ENCODE peak calls at places on chromosomes 6 and 20, in seven cellular contexts. One of them, this sample, is unnamed. For H3K27me3, the result is how much of the 10 kb centered on the place peaks cover.

GRCh38 chr20:63969851-63970713 is at the start of gene ZNF512B:
- DNase-seq in lung: peak
- DNase-seq in SK-N-SH: peak
- DNase-seq in heart right ventricle: peak
- DNase-seq in aorta: peak
- DNase-seq in right lobe of liver: peak
- DNase-seq in Peyer's patch: peak
- DNase-seq in this sample: peak

GRCh38 chr6:14117158-14118090 is at the start of gene CD83:
- DNase-seq in right lobe of liver: peak
- DNase-seq in SK-N-SH: peak
- DNase-seq in aorta: peak
- DNase-seq in heart right ventricle: peak
- DNase-seq in lung: peak
- DNase-seq in Peyer's patch: peak
- DNase-seq in this sample: peak

GRCh38 chr6:56314683-56315523 is 67.5 kb upstream of the COL21A1 start:
- DNase-seq in right lobe of liver: no peak
- DNase-seq in heart right ventricle: no peak
- DNase-seq in SK-N-SH: peak
- DNase-seq in Peyer's patch: no peak
- DNase-seq in aorta: no peak
- DNase-seq in lung: no peak
- DNase-seq in this sample: peak

GRCh38 chr6:54185885-54186284 is 74.6 kb downstream of the MLIP start:
- DNase-seq in aorta: no peak
- DNase-seq in heart right ventricle: no peak
- DNase-seq in SK-N-SH: no peak
- DNase-seq in Peyer's patch: no peak
- DNase-seq in lung: no peak
- DNase-seq in right lobe of liver: no peak
- DNase-seq in this sample: no peak

GRCh38 chr6:153790881-153791473 is 248.1 kb upstream of the OPRM1 start:
- DNase-seq in SK-N-SH: peak
- DNase-seq in right lobe of liver: no peak
- DNase-seq in aorta: no peak
- DNase-seq in Peyer's patch: no peak
- DNase-seq in heart right ventricle: no peak
- DNase-seq in lung: no peak
- DNase-seq in this sample: no peak

GRCh38 chr6:138454976-138455706 is 44.2 kb downstream of the NHSL1 start:
- DNase-seq in SK-N-SH: no peak
- DNase-seq in lung: no peak
- DNase-seq in aorta: peak
- DNase-seq in heart right ventricle: peak
- DNase-seq in right lobe of liver: no peak
- DNase-seq in Peyer's patch: peak
- DNase-seq in this sample: peak

GRCh38 chr20:1331101-1331500 is 2.2 kb upstream of the SDCBP2 start:
- DNase-seq in SK-N-SH: no peak
- DNase-seq in right lobe of liver: peak
- DNase-seq in aorta: no peak
- DNase-seq in Peyer's patch: peak
- DNase-seq in lung: no peak
- DNase-seq in heart right ventricle: no peak
- DNase-seq in this sample: no peak

GRCh38 chr6:117986401-117986800 is 79.3 kb downstream of the SLC35F1 start:
- DNase-seq in aorta: no peak
- DNase-seq in lung: no peak
- DNase-seq in SK-N-SH: no peak
- DNase-seq in right lobe of liver: no peak
- DNase-seq in Peyer's patch: no peak
- DNase-seq in heart right ventricle: no peak
- DNase-seq in this sample: no peak

GRCh38 chr6:296151-297122 is 4.2 kb downstream of the DUSP22 start:
- DNase-seq in aorta: peak
- DNase-seq in SK-N-SH: no peak
- DNase-seq in right lobe of liver: no peak
- DNase-seq in lung: no peak
- DNase-seq in heart right ventricle: peak
- DNase-seq in Peyer's patch: no peak
- DNase-seq in this sample: no peak

GRCh38 chr6:146891615-146892265 is 293.0 kb downstream of the ADGB start:
- DNase-seq in lung: no peak
- DNase-seq in Peyer's patch: no peak
- DNase-seq in right lobe of liver: no peak
- DNase-seq in SK-N-SH: no peak
- DNase-seq in heart right ventricle: no peak
- DNase-seq in aorta: no peak
- DNase-seq in this sample: no peak

GRCh38 chr6:39055661-39056060 is 7.1 kb downstream of the GLP1R start:
- DNase-seq in SK-N-SH: no peak
- DNase-seq in aorta: no peak
- DNase-seq in lung: no peak
- DNase-seq in heart right ventricle: no peak
- DNase-seq in Peyer's patch: peak
- DNase-seq in right lobe of liver: no peak
- DNase-seq in this sample: no peak

GRCh38 chr6:158039571-158040050 is 57.9 kb downstream of the SYNJ2 start:
- DNase-seq in Peyer's patch: no peak
- DNase-seq in heart right ventricle: no peak
- DNase-seq in aorta: peak
- DNase-seq in right lobe of liver: no peak
- DNase-seq in SK-N-SH: no peak
- DNase-seq in lung: no peak
- DNase-seq in this sample: no peak

GRCh38 chr6:156526081-156526480 is 251.1 kb upstream of the ARID1B start:
- DNase-seq in aorta: no peak
- DNase-seq in Peyer's patch: no peak
- DNase-seq in SK-N-SH: no peak
- DNase-seq in heart right ventricle: no peak
- DNase-seq in right lobe of liver: no peak
- DNase-seq in lung: no peak
- DNase-seq in this sample: no peak

GRCh38 chr6:421211-421610 is 29.7 kb downstream of the IRF4 start:
- DNase-seq in lung: no peak
- DNase-seq in heart right ventricle: no peak
- DNase-seq in SK-N-SH: no peak
- DNase-seq in aorta: no peak
- DNase-seq in right lobe of liver: no peak
- DNase-seq in Peyer's patch: no peak
- DNase-seq in this sample: no peak

GRCh38 chr6:88856566-88856965 is 106.9 kb downstream of the RNGTT start:
- DNase-seq in heart right ventricle: no peak
- DNase-seq in aorta: no peak
- DNase-seq in Peyer's patch: no peak
- DNase-seq in lung: no peak
- DNase-seq in SK-N-SH: no peak
- DNase-seq in right lobe of liver: no peak
- DNase-seq in this sample: no peak

GRCh38 chr6:32879691-32880090 is 25.7 kb downstream of the PSMB9 start:
- DNase-seq in aorta: no peak
- DNase-seq in lung: no peak
- DNase-seq in Peyer's patch: no peak
- DNase-seq in right lobe of liver: no peak
- DNase-seq in heart right ventricle: no peak
- DNase-seq in SK-N-SH: no peak
- DNase-seq in this sample: no peak
- H3K27me3 ChIP-seq in aorta: under half
- H3K27me3 ChIP-seq in lung: under half
- H3K27me3 ChIP-seq in Peyer's patch: under half
- H3K27me3 ChIP-seq in right lobe of liver: under half
- H3K27me3 ChIP-seq in heart right ventricle: under half
- H3K27me3 ChIP-seq in SK-N-SH: under half
- H3K27me3 ChIP-seq in this sample: under half

GRCh38 chr6:4460595-4461475 is 315.4 kb upstream of the CDYL start:
- DNase-seq in SK-N-SH: no peak
- DNase-seq in Peyer's patch: no peak
- DNase-seq in right lobe of liver: no peak
- DNase-seq in heart right ventricle: peak
- DNase-seq in aorta: peak
- DNase-seq in lung: no peak
- DNase-seq in this sample: peak

GRCh38 chr6:4459032-4459431 is 317.2 kb upstream of the CDYL start:
- DNase-seq in SK-N-SH: no peak
- DNase-seq in lung: no peak
- DNase-seq in aorta: no peak
- DNase-seq in right lobe of liver: no peak
- DNase-seq in Peyer's patch: no peak
- DNase-seq in heart right ventricle: no peak
- DNase-seq in this sample: no peak

GRCh38 chr6:4464638-4465037 is 311.6 kb upstream of the CDYL start:
- DNase-seq in Peyer's patch: no peak
- DNase-seq in right lobe of liver: no peak
- DNase-seq in aorta: no peak
- DNase-seq in heart right ventricle: no peak
- DNase-seq in SK-N-SH: no peak
- DNase-seq in lung: no peak
- DNase-seq in this sample: no peak

GRCh38 chr6:4459981-4460380 is 316.2 kb upstream of the CDYL start:
- DNase-seq in Peyer's patch: no peak
- DNase-seq in heart right ventricle: no peak
- DNase-seq in SK-N-SH: no peak
- DNase-seq in aorta: no peak
- DNase-seq in right lobe of liver: no peak
- DNase-seq in lung: no peak
- DNase-seq in this sample: no peak
- H3K27me3 ChIP-seq in Peyer's patch: under half
- H3K27me3 ChIP-seq in heart right ventricle: under half
- H3K27me3 ChIP-seq in SK-N-SH: under half
- H3K27me3 ChIP-seq in aorta: under half
- H3K27me3 ChIP-seq in right lobe of liver: under half
- H3K27me3 ChIP-seq in lung: under half
- H3K27me3 ChIP-seq in this sample: under half

DNA sequence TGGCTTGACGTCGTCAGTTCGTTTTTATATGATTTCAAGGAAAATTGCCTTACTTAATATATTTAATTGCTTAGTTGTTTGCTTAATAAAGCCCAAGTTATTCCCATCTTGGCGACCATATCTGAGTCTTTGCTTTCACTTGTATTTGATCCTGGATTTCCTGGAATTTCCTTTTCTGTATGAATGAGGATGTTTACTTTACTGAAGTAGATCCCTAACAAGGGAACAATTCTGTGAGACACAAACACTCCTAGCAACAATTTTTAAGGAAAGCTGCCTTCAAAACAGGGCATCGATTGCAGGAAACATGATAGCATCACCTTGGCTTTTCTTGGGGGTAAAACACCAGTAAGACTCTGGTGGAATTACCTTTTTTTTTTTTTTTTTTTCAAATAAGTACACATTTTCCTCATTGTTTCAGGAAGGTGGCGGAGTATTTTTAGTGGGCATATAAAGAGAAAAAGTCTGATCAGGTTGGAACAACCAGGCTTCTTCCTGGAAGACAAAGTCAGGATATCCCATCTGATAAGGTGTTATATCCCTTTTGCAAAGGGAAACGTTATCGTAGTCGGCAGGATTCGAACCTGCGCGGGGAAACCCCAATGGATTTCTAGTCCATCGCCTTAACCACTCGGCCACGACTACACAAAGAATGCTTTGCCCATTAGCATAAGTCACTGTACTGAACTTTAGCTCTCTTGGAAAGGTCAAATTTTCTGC is 68.5 kb upstream of the ZNF184 start:
- DNase-seq in Peyer's patch: no peak
- DNase-seq in lung: no peak
- DNase-seq in heart right ventricle: no peak
- DNase-seq in aorta: no peak
- DNase-seq in right lobe of liver: no peak
- DNase-seq in SK-N-SH: no peak
- DNase-seq in this sample: no peak
- H3K27me3 ChIP-seq in Peyer's patch: under half
- H3K27me3 ChIP-seq in lung: under half
- H3K27me3 ChIP-seq in heart right ventricle: half or more
- H3K27me3 ChIP-seq in aorta: under half
- H3K27me3 ChIP-seq in right lobe of liver: under half
- H3K27me3 ChIP-seq in SK-N-SH: half or more
- H3K27me3 ChIP-seq in this sample: under half

DNA sequence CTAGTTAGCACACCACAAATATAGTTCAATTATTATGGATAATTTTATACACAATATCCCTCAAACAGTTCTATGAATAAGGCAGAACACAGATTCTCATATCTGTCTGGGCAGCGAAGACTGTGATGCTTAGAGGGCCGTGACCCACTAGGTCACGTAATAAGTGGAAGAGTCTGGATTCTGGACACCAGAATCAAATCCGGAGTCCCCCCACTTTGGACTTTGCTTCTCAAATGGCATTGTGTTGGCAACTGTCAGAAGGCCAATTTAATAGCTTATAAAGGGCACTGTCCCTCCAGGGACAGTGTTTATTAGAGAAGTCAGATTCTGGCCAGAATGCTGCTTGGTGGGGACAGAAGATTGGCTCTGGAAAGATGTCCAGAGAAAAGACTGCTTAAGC is 6.8 kb upstream of the CCDC167 start:
- DNase-seq in right lobe of liver: no peak
- DNase-seq in heart right ventricle: no peak
- DNase-seq in aorta: no peak
- DNase-seq in SK-N-SH: no peak
- DNase-seq in Peyer's patch: no peak
- DNase-seq in lung: no peak
- DNase-seq in this sample: no peak
- H3K27me3 ChIP-seq in right lobe of liver: under half
- H3K27me3 ChIP-seq in heart right ventricle: under half
- H3K27me3 ChIP-seq in aorta: under half
- H3K27me3 ChIP-seq in SK-N-SH: under half
- H3K27me3 ChIP-seq in Peyer's patch: under half
- H3K27me3 ChIP-seq in lung: under half
- H3K27me3 ChIP-seq in this sample: under half

DNA sequence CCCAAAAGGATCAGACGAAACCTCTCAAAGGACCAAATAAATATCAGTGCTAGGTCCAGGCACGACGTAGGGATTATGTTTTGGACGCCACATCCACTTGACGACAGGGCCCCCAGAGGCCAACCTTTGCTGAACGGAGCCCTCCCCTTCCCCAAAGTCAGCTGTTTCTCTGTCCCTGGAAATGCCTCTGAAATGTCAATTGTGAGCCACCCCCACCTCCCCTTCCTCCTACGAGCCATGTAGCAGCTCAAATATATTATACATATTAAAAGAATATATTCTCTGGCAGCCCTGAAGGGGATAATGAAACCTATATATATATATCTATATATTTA is 39.6 kb upstream of the BLCAP start:
- DNase-seq in heart right ventricle: no peak
- DNase-seq in SK-N-SH: no peak
- DNase-seq in right lobe of liver: no peak
- DNase-seq in aorta: no peak
- DNase-seq in Peyer's patch: no peak
- DNase-seq in lung: no peak
- DNase-seq in this sample: no peak
- H3K27me3 ChIP-seq in heart right ventricle: half or more
- H3K27me3 ChIP-seq in SK-N-SH: under half
- H3K27me3 ChIP-seq in right lobe of liver: under half
- H3K27me3 ChIP-seq in aorta: under half
- H3K27me3 ChIP-seq in Peyer's patch: under half
- H3K27me3 ChIP-seq in lung: under half
- H3K27me3 ChIP-seq in this sample: under half

GRCh38 chr20:45467861-45468260 is 1.7 kb upstream of the WFDC2 start:
- DNase-seq in right lobe of liver: no peak
- DNase-seq in lung: no peak
- DNase-seq in heart right ventricle: no peak
- DNase-seq in Peyer's patch: no peak
- DNase-seq in aorta: no peak
- DNase-seq in SK-N-SH: no peak
- DNase-seq in this sample: no peak
- H3K27me3 ChIP-seq in right lobe of liver: under half
- H3K27me3 ChIP-seq in lung: under half
- H3K27me3 ChIP-seq in heart right ventricle: half or more
- H3K27me3 ChIP-seq in Peyer's patch: under half
- H3K27me3 ChIP-seq in aorta: under half
- H3K27me3 ChIP-seq in SK-N-SH: half or more
- H3K27me3 ChIP-seq in this sample: under half